ENCODE peak calls at places on chromosomes 6 and 20, in five cellular contexts. One of them, this sample, is unnamed.

GRCh38 chr20:50438986-50439407 is 71.2 kb upstream of the PTPN1 start:
- DNase-seq in T-cell: no peak
- DNase-seq in SHP77: no peak
- DNase-seq in OCI-LY7: no peak
- DNase-seq in NCI-H69: no peak
- DNase-seq in this sample: no peak

GRCh38 chr6:99467509-99468106 is 42.5 kb upstream of the PNISR start:
- DNase-seq in T-cell: no peak
- DNase-seq in SHP77: no peak
- DNase-seq in OCI-LY7: peak
- DNase-seq in NCI-H69: peak
- DNase-seq in this sample: no peak

GRCh38 chr6:46453221-46453620 is 38.0 kb downstream of the RCAN2 start:
- DNase-seq in T-cell: no peak
- DNase-seq in SHP77: no peak
- DNase-seq in OCI-LY7: no peak
- DNase-seq in NCI-H69: no peak
- DNase-seq in this sample: no peak

GRCh38 chr6:90892271-90892670 is 305.4 kb upstream of the MAP3K7 start:
- DNase-seq in T-cell: no peak
- DNase-seq in SHP77: no peak
- DNase-seq in OCI-LY7: no peak
- DNase-seq in NCI-H69: no peak
- DNase-seq in this sample: no peak

GRCh38 chr6:135871878-135872277 is 20.4 kb downstream of the PDE7B start:
- DNase-seq in T-cell: no peak
- DNase-seq in SHP77: no peak
- DNase-seq in OCI-LY7: no peak
- DNase-seq in NCI-H69: no peak
- DNase-seq in this sample: no peak

GRCh38 chr6:161654209-161654608 is 380.3 kb upstream of the AGPAT4 start:
- DNase-seq in T-cell: no peak
- DNase-seq in SHP77: no peak
- DNase-seq in OCI-LY7: no peak
- DNase-seq in NCI-H69: no peak
- DNase-seq in this sample: no peak

GRCh38 chr6:36389353-36389752 is 1.9 kb upstream of the ETV7 start:
- DNase-seq in T-cell: no peak
- DNase-seq in SHP77: no peak
- DNase-seq in OCI-LY7: no peak
- DNase-seq in NCI-H69: peak
- DNase-seq in this sample: no peak

GRCh38 chr6:33061987-33062386 is 11.5 kb downstream of the HLA-DPA1 start:
- DNase-seq in T-cell: no peak
- DNase-seq in SHP77: no peak
- DNase-seq in OCI-LY7: peak
- DNase-seq in NCI-H69: peak
- DNase-seq in this sample: no peak

GRCh38 chr6:144158133-144158532 is 7.8 kb downstream of the STX11 start:
- DNase-seq in T-cell: no peak
- DNase-seq in SHP77: no peak
- DNase-seq in OCI-LY7: no peak
- DNase-seq in NCI-H69: no peak
- DNase-seq in this sample: no peak

GRCh38 chr6:56772737-56773184 is 130.1 kb upstream of the DST start:
- DNase-seq in T-cell: no peak
- DNase-seq in SHP77: no peak
- DNase-seq in OCI-LY7: no peak
- DNase-seq in NCI-H69: peak
- DNase-seq in this sample: no peak

This sample was measured in GM18507.